ENCODE peak calls at places on chromosome 10, in ten cellular contexts. A is endodermal cell; S is GM23248; Z is uterus; R is activated naive CD4-positive, alpha-beta T cell treated with anti-CD3 and anti-CD28 coated beads for 36 hours; Y is KBM-7; V is mammary epithelial cell; F is ELR; U is bronchial epithelial cell; G is iPS DF 6.9. T is an unnamed sample.

GRCh38 chr10:31745612-31746376 is 182.8 kb downstream of the ARHGAP12 start:
- DNase-seq in Z (no peak), Y (no peak), A (no peak), G (no peak), F (peak; percentile 98), R (peak; percentile 84), S (peak; percentile 98), V (peak; percentile 97), U (peak; percentile 98), T (no peak)

GRCh38 chr10:35336921-35337741 is 822 bp downstream of the CCNY start:
- DNase-seq in Z (peak; percentile 41), U (no peak), S (peak; percentile 68), G (no peak), Y (peak; percentile 44), A (peak; percentile 79), F (peak; percentile 62), R (peak; percentile 25), V (peak; percentile 42), T (no peak)

GRCh38 chr10:13099144-13099665 is 758 bp upstream of the OPTN start:
- DNase-seq in A (peak; percentile 93), Y (peak; percentile 67), Z (peak; percentile 58), F (peak; percentile 78), R (peak; percentile 55), U (peak; percentile 57), G (peak; percentile 84), S (peak; percentile 81), V (peak; percentile 71), T (no peak)

GRCh38 chr10:14526326-14526725 is 195.6 kb upstream of the FRMD4A start:
- DNase-seq in F (no peak), S (no peak), U (no peak), Z (no peak), V (no peak), R (no peak), A (no peak), Y (no peak), G (no peak), T (no peak)

GRCh38 chr10:48439581-48440041 is 133.1 kb downstream of the MAPK8 start:
- DNase-seq in Z (no peak), G (no peak), R (no peak), S (peak; percentile 31), Y (no peak), V (no peak), A (peak; percentile 50), U (no peak), F (no peak), T (no peak)

GRCh38 chr10:109456566-109457361 is 466.5 kb downstream of the XPNPEP1 start:
- DNase-seq in U (no peak), R (no peak), V (no peak), Z (no peak), F (peak; percentile 7), S (peak; percentile 25), A (peak; percentile 87), Y (no peak), G (no peak), T (peak; percentile 30)

GRCh38 chr10:97510686-97511085 is 12.0 kb downstream of the UBTD1 start:
- DNase-seq in F (no peak), Z (no peak), G (no peak), A (no peak), R (no peak), U (no peak), S (no peak), V (no peak), Y (no peak), T (no peak)

GRCh38 chr10:86363184-86363832 is 3.3 kb downstream of the GRID1 start:
- DNase-seq in U (peak; percentile 26), V (peak; percentile 26), F (no peak), S (peak; percentile 33), Z (no peak), A (peak; percentile 92), Y (peak; percentile 38), G (no peak), R (no peak), T (no peak)